ENCODE peak calls at places on chromosomes 6 and 20, in nine cellular contexts. G is HT-29; A is NCI-H1930; O is K562; V is EL; Z is NCI-H1105; S is activated CD4-positive, CD25-positive, alpha-beta regulatory T cell; R is GM13976; X is choroid plexus epithelial cell. D is an unnamed sample.

GRCh38 chr6:113671440-113671839 is 185.7 kb upstream of the MARCKS start:
- DNase-seq in G (no peak), A (no peak), O (no peak), V (no peak), Z (no peak), S (no peak), R (no peak), X (no peak), D (peak)

GRCh38 chr20:4661191-4661590 is 60.5 kb upstream of the PRND start:
- DNase-seq in G (no peak), A (no peak), O (peak), V (no peak), Z (no peak), S (no peak), R (no peak), X (no peak), D (no peak)

GRCh38 chr6:19410477-19410876 is 426.7 kb upstream of the ID4 start:
- DNase-seq in G (peak), A (no peak), O (no peak), V (peak), Z (no peak), S (no peak), R (no peak), X (peak), D (peak)

GRCh38 chr6:13278991-13279390 is 49.3 kb downstream of the TBC1D7 start:
- DNase-seq in G (no peak), A (no peak), O (no peak), V (peak), Z (no peak), S (no peak), R (no peak), X (no peak), D (no peak)

GRCh38 chr20:32207211-32207625 is 325 bp downstream of the PLAGL2 start:
- DNase-seq in G (no peak), A (no peak), O (peak), V (no peak), Z (no peak), S (no peak), R (no peak), X (no peak), D (peak)

GRCh38 chr6:6847591-6847990 is 259.1 kb downstream of the LY86 start:
- DNase-seq in G (no peak), A (no peak), O (no peak), V (no peak), Z (no peak), S (no peak), R (no peak), X (no peak), D (no peak)

GRCh38 chr6:11403035-11403601 is 134.4 kb upstream of the TMEM170B start:
- DNase-seq in G (no peak), A (no peak), O (no peak), V (no peak), Z (no peak), S (no peak), R (no peak), X (no peak), D (no peak)

GRCh38 chr6:158653577-158654354 is 3.9 kb downstream of the SYTL3 start:
- DNase-seq in G (no peak), A (no peak), O (no peak), V (no peak), Z (no peak), S (peak), R (peak), X (no peak), D (no peak)

GRCh38 chr6:113734886-113735481 is 122.2 kb upstream of the MARCKS start:
- DNase-seq in G (peak), A (no peak), O (no peak), V (no peak), Z (no peak), S (no peak), R (no peak), X (peak), D (peak)

GRCh38 chr20:10430704-10431103 is 3.3 kb downstream of the MKKS start:
- DNase-seq in G (no peak), A (no peak), O (no peak), V (no peak), Z (no peak), S (no peak), R (no peak), X (no peak), D (no peak)

GRCh38 chr20:47187450-47188195 is 168.9 kb downstream of the ZMYND8 start:
- DNase-seq in G (no peak), A (no peak), O (no peak), V (no peak), Z (no peak), S (no peak), R (no peak), X (no peak), D (no peak)

GRCh38 chr6:144749263-144749662 is 464.1 kb downstream of the UTRN start:
- DNase-seq in G (no peak), A (peak), O (no peak), V (no peak), Z (peak), S (no peak), R (no peak), X (no peak), D (peak)

GRCh38 chr20:2112910-2113309 is 11.3 kb downstream of the STK35 start:
- DNase-seq in G (no peak), A (no peak), O (no peak), V (no peak), Z (no peak), S (no peak), R (no peak), X (no peak), D (no peak)

GRCh38 chr20:8291873-8292272 is 159.8 kb downstream of the PLCB1 start:
- DNase-seq in G (no peak), A (no peak), O (no peak), V (peak), Z (no peak), S (no peak), R (no peak), X (peak), D (no peak)

GRCh38 chr6:84390334-84390733 is 162.9 kb upstream of the CEP162 start:
- DNase-seq in G (no peak), A (no peak), O (no peak), V (no peak), Z (no peak), S (no peak), R (no peak), X (no peak), D (no peak)

GRCh38 chr6:166007349-166008263 is 160.0 kb downstream of the TBXT start:
- DNase-seq in G (no peak), A (no peak), O (no peak), V (peak), Z (peak), S (no peak), R (no peak), X (peak), D (peak)

GRCh38 chr6:21742238-21742660 is 148.7 kb downstream of the SOX4 start:
- DNase-seq in G (peak), A (no peak), O (no peak), V (peak), Z (peak), S (no peak), R (no peak), X (peak), D (peak)

GRCh38 chr20:34369265-34369664 is 6.2 kb downstream of the ITCH start:
- DNase-seq in G (no peak), A (no peak), O (no peak), V (no peak), Z (no peak), S (no peak), R (no peak), X (no peak), D (no peak)

GRCh38 chr6:44489912-44490604 is 102.6 kb downstream of the CDC5L start:
- DNase-seq in G (no peak), A (no peak), O (no peak), V (peak), Z (no peak), S (no peak), R (no peak), X (peak), D (peak)

GRCh38 chr20:3658019-3658707 is 5.0 kb downstream of the GFRA4 start:
- DNase-seq in G (no peak), A (no peak), O (no peak), V (no peak), Z (no peak), S (no peak), R (no peak), X (no peak), D (no peak)

GRCh38 chr20:53142651-53143177 is 170.6 kb downstream of the TSHZ2 start:
- DNase-seq in G (no peak), A (no peak), O (no peak), V (no peak), Z (no peak), S (no peak), R (no peak), X (no peak), D (no peak)

GRCh38 chr6:34332255-34333198 is 59.9 kb downstream of the NUDT3 start:
- DNase-seq in G (no peak), A (no peak), O (no peak), V (no peak), Z (no peak), S (no peak), R (no peak), X (no peak), D (no peak)

GRCh38 chr6:53510751-53511150 is 34.1 kb downstream of the GCLC start:
- DNase-seq in G (no peak), A (no peak), O (no peak), V (no peak), Z (no peak), S (no peak), R (no peak), X (no peak), D (no peak)

GRCh38 chr6:34888874-34889555 is at the start of gene ANKS1A:
- DNase-seq in G (peak), A (peak), O (peak), V (peak), Z (peak), S (peak), R (peak), X (no peak), D (peak)

GRCh38 chr6:13181398-13181797 is 146.9 kb downstream of the TBC1D7 start:
- DNase-seq in G (no peak), A (no peak), O (no peak), V (no peak), Z (no peak), S (no peak), R (no peak), X (peak), D (no peak)

GRCh38 chr6:66134021-66134420 is 427.0 kb upstream of the EYS start:
- DNase-seq in G (no peak), A (no peak), O (no peak), V (no peak), Z (no peak), S (no peak), R (no peak), X (no peak), D (no peak)

GRCh38 chr6:89350281-89351037 is 2.1 kb downstream of the UBE2J1 start:
- DNase-seq in G (no peak), A (no peak), O (no peak), V (peak), Z (no peak), S (no peak), R (no peak), X (peak), D (peak)

GRCh38 chr6:135535989-135536414 is 38.5 kb upstream of the AHI1 start:
- DNase-seq in G (peak), A (peak), O (peak), V (peak), Z (peak), S (no peak), R (peak), X (peak), D (peak)

GRCh38 chr20:62168890-62169435 is 13.9 kb upstream of the MTG2 start:
- DNase-seq in G (no peak), A (no peak), O (no peak), V (no peak), Z (no peak), S (no peak), R (no peak), X (no peak), D (no peak)

GRCh38 chr20:12012241-12013222 is 94.8 kb downstream of the BTBD3 start:
- DNase-seq in G (peak), A (peak), O (peak), V (peak), Z (no peak), S (no peak), R (peak), X (peak), D (peak)

GRCh38 chr6:13480631-13481501 is 6.5 kb downstream of the GFOD1 start:
- DNase-seq in G (no peak), A (no peak), O (no peak), V (no peak), Z (no peak), S (no peak), R (no peak), X (no peak), D (no peak)